ENCODE peak calls at places on chromosomes 12 and 14, in eight cellular contexts. B is PC-3; C is PC-9; Z is naive thymus-derived CD4-positive, alpha-beta T cell; N is mesenchymal stem cell; J is body of pancreas; E is CD4-positive, CD25-positive, alpha-beta regulatory T cell; Y is Peyer's patch. H is an unnamed sample.

GRCh38 chr12:34399631-34400422 is 377.5 kb downstream of the ALG10 start:
- DNase-seq in Y (peak; percentile 32), J (peak; percentile 7), N (no peak), B (no peak), C (no peak), E (no peak), Z (no peak), H (no peak)

GRCh38 chr14:46250113-46250703 is 401.4 kb downstream of the RPL10L start:
- DNase-seq in E (no peak), B (peak; percentile 64), C (peak; percentile 36), N (peak; percentile 54), Y (no peak), Z (no peak), J (no peak), H (no peak)

GRCh38 chr12:65879878-65880277 is 55.6 kb downstream of the HMGA2 start:
- DNase-seq in Y (no peak), B (peak; percentile 65), N (peak; percentile 89), Z (no peak), J (no peak), E (no peak), C (peak; percentile 89), H (no peak)

GRCh38 chr14:86999076-86999475 is 993.9 kb downstream of the GALC start:
- DNase-seq in E (no peak), B (no peak), Y (no peak), C (no peak), J (no peak), N (no peak), Z (no peak), H (no peak)

GRCh38 chr14:32635103-32635719 is 303.5 kb upstream of the NPAS3 start:
- DNase-seq in J (no peak), N (peak; percentile 77), Y (no peak), E (no peak), C (no peak), Z (no peak), B (peak; percentile 48), H (no peak)

GRCh38 chr12:52074006-52074405 is 4.2 kb downstream of the ATG101 start:
- DNase-seq in C (no peak), B (peak; percentile 13), N (peak; percentile 80), Y (peak; percentile 24), Z (no peak), E (no peak), J (no peak), H (no peak)

GRCh38 chr12:52254965-52255751 is 19.3 kb upstream of the KRT86 start:
- DNase-seq in Y (no peak), E (no peak), N (no peak), J (no peak), C (no peak), Z (no peak), B (peak; percentile 10), H (no peak)

GRCh38 chr14:90453401-90453951 is 56.6 kb downstream of the CALM1 start:
- DNase-seq in Z (no peak), E (no peak), Y (no peak), B (no peak), J (peak; percentile 36), C (no peak), N (no peak), H (no peak)

GRCh38 chr12:50619610-50619958 is 114.8 kb downstream of the DIP2B start:
- DNase-seq in J (no peak), N (no peak), Y (no peak), B (no peak), C (no peak), E (no peak), Z (no peak), H (no peak)

GRCh38 chr12:120534203-120534702 is at the start of gene RNF10:
- DNase-seq in E (peak; percentile 75), Y (peak; percentile 83), B (peak; percentile 94), Z (peak; percentile 85), N (peak; percentile 91), C (peak; percentile 64), J (peak; percentile 76), H (peak; percentile 83)

GRCh38 chr12:107570721-107571120 is 114.9 kb upstream of the PWP1 start:
- DNase-seq in B (peak; percentile 28), Y (peak; percentile 64), E (no peak), J (no peak), C (no peak), N (no peak), Z (no peak), H (no peak)

GRCh38 chr14:67553547-67553946 is 20.5 kb downstream of the PLEKHH1 start:
- DNase-seq in C (no peak), B (no peak), Z (no peak), Y (peak; percentile 5), E (no peak), N (no peak), J (no peak), H (no peak)

GRCh38 chr12:53340398-53340797 is 4.2 kb upstream of the SP7 start:
- DNase-seq in E (no peak), Z (no peak), C (no peak), N (no peak), Y (no peak), J (no peak), B (no peak), H (no peak)

GRCh38 chr12:22687677-22688076 is 62.7 kb downstream of the ETNK1 start:
- DNase-seq in J (no peak), N (peak; percentile 74), Y (no peak), Z (no peak), C (no peak), B (peak; percentile 39), E (no peak), H (no peak)

GRCh38 chr14:30275604-30276003 is 283.4 kb upstream of the G2E3 start:
- DNase-seq in Y (no peak), B (no peak), C (no peak), J (no peak), E (no peak), Z (no peak), N (no peak), H (no peak)

GRCh38 chr12:113145720-113146551 is 3.6 kb upstream of the CFAP73 start:
- DNase-seq in Y (no peak), N (no peak), J (no peak), B (no peak), C (no peak), Z (no peak), E (no peak), H (no peak)

GRCh38 chr14:69013943-69014782 is 35.1 kb upstream of the ACTN1 start:
- DNase-seq in Z (no peak), Y (peak; percentile 72), E (no peak), N (peak; percentile 90), C (peak; percentile 98), J (no peak), B (peak; percentile 95), H (no peak)

GRCh38 chr12:48078901-48079300 is 27.0 kb downstream of the SENP1 start:
- DNase-seq in C (peak; percentile 40), J (no peak), N (peak; percentile 52), E (no peak), Z (no peak), Y (no peak), B (no peak), H (no peak)

GRCh38 chr14:103629503-103630121 is 601 bp downstream of the KLC1 start:
- DNase-seq in Z (peak; percentile 41), B (peak; percentile 28), C (no peak), E (peak; percentile 27), J (peak; percentile 44), N (peak; percentile 24), Y (peak; percentile 77), H (peak; percentile 28)

GRCh38 chr12:60263146-60263545 is 667.3 kb downstream of the SLC16A7 start:
- DNase-seq in J (no peak), E (no peak), N (peak; percentile 29), Y (no peak), B (peak; percentile 78), C (no peak), Z (no peak), H (no peak)

GRCh38 chr14:68824517-68825347 is 31.9 kb upstream of the ZFP36L1 start:
- DNase-seq in B (peak; percentile 90), E (peak; percentile 21), Y (peak; percentile 86), Z (no peak), N (peak; percentile 72), C (peak; percentile 68), J (peak; percentile 92), H (no peak)

GRCh38 chr12:74685385-74685784 is 147.8 kb downstream of the ATXN7L3B start:
- DNase-seq in C (no peak), J (no peak), N (no peak), Z (no peak), Y (no peak), E (no peak), B (no peak), H (no peak)

GRCh38 chr14:73887116-73887490 is 444 bp downstream of the ZNF410 start:
- DNase-seq in E (no peak), N (no peak), Y (no peak), C (no peak), B (no peak), Z (no peak), J (no peak), H (no peak)

GRCh38 chr12:46454981-46455380 is 82.4 kb upstream of the SLC38A2 start:
- DNase-seq in E (no peak), Z (peak; percentile 32), C (no peak), N (no peak), Y (no peak), B (no peak), J (no peak), H (no peak)
- H3K27ac ChIP-seq in E (no peak overlapping the region), Z (peak overlapping the region; percentile 20), C (peak overlapping the region; percentile 99), N (no peak overlapping the region), Y (no peak overlapping the region), B (peak overlapping the region; percentile 82), J (no peak overlapping the region), H (no peak overlapping the region)

GRCh38 chr14:57161583-57161982 is 107.1 kb downstream of the EXOC5 start:
- DNase-seq in E (no peak), Y (no peak), J (no peak), N (no peak), C (no peak), Z (no peak), B (no peak), H (no peak)
- H3K27me3 ChIP-seq in E (peaks cover 6% of the 10 kb centered on the region), Y (peaks cover 6% of the 10 kb centered on the region), J (no peaks in the 10 kb centered on the region), N (peaks cover 24% of the 10 kb centered on the region), C (no peaks in the 10 kb centered on the region), Z (no peaks in the 10 kb centered on the region), B (peaks cover 96% of the 10 kb centered on the region), H (no peaks in the 10 kb centered on the region)

GRCh38 chr14:92656306-92656705 is 92.1 kb downstream of the LGMN start:
- DNase-seq in E (no peak), Z (no peak), Y (no peak), B (peak; percentile 14), J (no peak), N (no peak), C (no peak), H (no peak)

GRCh38 chr14:92654206-92654901 is 94.1 kb downstream of the LGMN start:
- DNase-seq in Z (peak; percentile 33), J (no peak), Y (no peak), C (no peak), B (no peak), N (no peak), E (no peak), H (peak; percentile 49)

GRCh38 chr14:92657457-92658142 is 90.8 kb downstream of the LGMN start:
- DNase-seq in J (no peak), B (no peak), N (no peak), C (no peak), Y (no peak), E (no peak), Z (no peak), H (no peak)

GRCh38 chr14:92655372-92655771 is 93.1 kb downstream of the LGMN start:
- DNase-seq in E (no peak), Y (no peak), N (no peak), C (no peak), Z (no peak), J (no peak), B (no peak), H (no peak)

GRCh38 chr14:92655802-92656201 is 92.6 kb downstream of the LGMN start:
- DNase-seq in E (no peak), B (no peak), Z (no peak), J (no peak), N (peak; percentile 42), C (no peak), Y (no peak), H (no peak)
- H3K9me3 ChIP-seq in E (no peaks in the 10 kb centered on the region), B (no peaks in the 10 kb centered on the region), Z (no peaks in the 10 kb centered on the region), J (no peaks in the 10 kb centered on the region), N (no peaks in the 10 kb centered on the region), C (no peaks in the 10 kb centered on the region), Y (no peaks in the 10 kb centered on the region), H (no peaks in the 10 kb centered on the region)

GRCh38 chr12:123126294-123127144 is 24.4 kb downstream of the PITPNM2 start:
- DNase-seq in B (peak; percentile 97), C (peak; percentile 91), Y (no peak), Z (no peak), J (no peak), E (no peak), N (peak; percentile 99), H (no peak)
- H3K27ac ChIP-seq in B (peak overlapping the region; percentile 84), C (peak overlapping the region; percentile 91), Y (peak overlapping the region; percentile 44), Z (no peak overlapping the region), J (no peak overlapping the region), E (no peak overlapping the region), N (peak overlapping the region; percentile 90), H (no peak overlapping the region)